ENCODE peak calls at places on chromosomes 11 and 22, in seven cellular contexts. H is psoas muscle, A is lower leg skin, X is tibial artery, J is DND-41, U is Panc1, G is dorsolateral prefrontal cortex. B is an unnamed sample.
A peak's percentile ranks its signal among the peaks of the same experiment; 100 is the strongest.

GRCh38 chr11:11972148-11972547 is 36.3 kb downstream of the DKK3 start:
- DNase-seq in H (no peak), A (no peak), X (no peak), J (no peak), U (no peak), G (no peak), B (no peak)

GRCh38 chr22:40418366-40419201 is 48.2 kb downstream of the SGSM3 start:
- DNase-seq in H (no peak), A (no peak), X (no peak), J (peak; percentile 29), U (no peak), G (no peak), B (no peak)

GRCh38 chr11:65185869-65186341 is 4.2 kb downstream of the CAPN1 start:
- DNase-seq in H (no peak), A (no peak), X (no peak), J (no peak), U (no peak), G (no peak), B (no peak)

GRCh38 chr22:49933236-49933921 is 14.9 kb downstream of the CRELD2 start:
- DNase-seq in H (peak; percentile 83), A (no peak), X (peak; percentile 68), J (no peak), U (no peak), G (peak; percentile 66), B (no peak)

GRCh38 chr22:44992166-44992565 is 17.6 kb downstream of the PHF21B start:
- DNase-seq in H (no peak), A (no peak), X (no peak), J (no peak), U (no peak), G (no peak), B (no peak)

GRCh38 chr22:48866906-48867597 is 960.6 kb downstream of the BRD1 start:
- DNase-seq in H (no peak), A (no peak), X (no peak), J (no peak), U (no peak), G (peak; percentile 40), B (no peak)

GRCh38 chr11:118916842-118917388 is 8.8 kb downstream of the BCL9L start:
- DNase-seq in H (peak; percentile 74), A (no peak), X (peak; percentile 84), J (no peak), U (no peak), G (no peak), B (peak; percentile 91)

GRCh38 chr22:28299760-28300159 is 379.9 kb downstream of the TTC28 start:
- DNase-seq in H (no peak), A (no peak), X (peak; percentile 39), J (no peak), U (no peak), G (no peak), B (peak; percentile 12)

GRCh38 chr11:1917523-1918435 is 1.7 kb upstream of the TNNT3 start:
- DNase-seq in H (peak; percentile 59), A (no peak), X (no peak), J (no peak), U (no peak), G (no peak), B (no peak)
- TF ChIP-seq CTCF in H (peak; percentile 79), A (no peak), X (peak; percentile 22), J (peak; percentile 43), U (peak; percentile 86), G (no peak), B (peak; percentile 39)

GRCh38 chr11:63490551-63491239 is at the start of gene PLAAT5:
- DNase-seq in H (peak; percentile 49), A (no peak), X (no peak), J (no peak), U (no peak), G (no peak), B (peak; percentile 37)
- H3K4me3 ChIP-seq in H (peak within 1 kb of the TSS; percentile 61), A (peak within 1 kb of the TSS; percentile 27), X (peak within 1 kb of the TSS; percentile 52), J (no peak within 1 kb of the TSS), U (peak within 1 kb of the TSS; percentile 34), G (peak within 1 kb of the TSS; percentile 75), B (peak within 1 kb of the TSS; percentile 61)

GRCh38 chr22:24768537-24769374 is 5.8 kb downstream of the PIWIL3 start:
- DNase-seq in H (peak; percentile 18), A (peak; percentile 53), X (peak; percentile 63), J (peak; percentile 53), U (no peak), G (peak; percentile 58), B (peak; percentile 76)

GRCh38 chr22:24776525-24776924 is 2.0 kb upstream of the PIWIL3 start:
- DNase-seq in H (no peak), A (no peak), X (no peak), J (no peak), U (no peak), G (no peak), B (no peak)

GRCh38 chr22:24775769-24776492 is 1.4 kb upstream of the PIWIL3 start:
- DNase-seq in H (no peak), A (no peak), X (no peak), J (no peak), U (no peak), G (no peak), B (peak; percentile 58)

DNA sequence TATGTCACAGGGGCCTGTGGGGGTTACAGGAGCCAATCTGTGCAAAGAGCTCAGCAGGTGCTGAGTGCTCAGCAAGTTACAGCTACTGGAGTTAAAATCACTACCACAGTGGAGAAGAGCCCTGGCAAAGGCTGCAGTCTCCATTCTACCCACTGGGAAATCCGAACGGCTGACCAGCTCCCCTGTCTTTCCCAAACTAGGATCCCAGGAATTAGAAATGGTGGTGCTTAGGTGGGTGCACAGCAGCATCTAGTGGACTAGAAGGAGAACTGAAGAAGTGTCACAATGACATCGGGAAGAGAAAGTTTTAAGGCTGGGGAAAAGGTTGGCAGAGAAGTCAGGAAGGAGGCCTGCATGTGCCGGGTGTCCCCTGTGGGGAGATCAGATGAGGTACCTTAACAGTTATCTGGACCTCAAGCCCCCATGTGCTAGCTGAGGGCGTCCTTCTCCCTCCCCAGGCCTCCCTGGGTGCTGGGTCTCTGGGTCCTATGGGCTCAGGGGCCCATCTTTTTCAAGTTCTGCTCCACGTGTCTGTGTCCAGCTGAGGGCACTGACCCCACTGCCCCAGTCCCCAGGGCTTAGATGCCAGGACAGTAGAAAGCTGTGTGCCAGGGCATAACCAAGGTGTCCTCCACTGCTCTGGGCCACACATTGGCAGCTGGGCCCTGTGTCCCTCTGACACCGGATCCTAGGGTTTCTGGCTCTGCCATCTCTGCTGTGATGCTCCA is 1.9 kb downstream of the PIWIL3 start:
- DNase-seq in H (no peak), A (no peak), X (no peak), J (no peak), U (no peak), G (no peak), B (peak; percentile 62)
- TF ChIP-seq CTCF in H (peak; percentile 19), A (no peak), X (no peak), J (peak; percentile 49), U (peak; percentile 79), G (peak; percentile 37), B (peak; percentile 85)

GRCh38 chr11:114077482-114078305 is 18.2 kb downstream of the ZBTB16 start:
- DNase-seq in H (no peak), A (no peak), X (no peak), J (no peak), U (no peak), G (no peak), B (no peak)
- H3K4me3 ChIP-seq in H (peak overlapping the region; percentile 17), A (no peak overlapping the region), X (no peak overlapping the region), J (no peak overlapping the region), U (no peak overlapping the region), G (no peak overlapping the region), B (no peak overlapping the region)

DNA sequence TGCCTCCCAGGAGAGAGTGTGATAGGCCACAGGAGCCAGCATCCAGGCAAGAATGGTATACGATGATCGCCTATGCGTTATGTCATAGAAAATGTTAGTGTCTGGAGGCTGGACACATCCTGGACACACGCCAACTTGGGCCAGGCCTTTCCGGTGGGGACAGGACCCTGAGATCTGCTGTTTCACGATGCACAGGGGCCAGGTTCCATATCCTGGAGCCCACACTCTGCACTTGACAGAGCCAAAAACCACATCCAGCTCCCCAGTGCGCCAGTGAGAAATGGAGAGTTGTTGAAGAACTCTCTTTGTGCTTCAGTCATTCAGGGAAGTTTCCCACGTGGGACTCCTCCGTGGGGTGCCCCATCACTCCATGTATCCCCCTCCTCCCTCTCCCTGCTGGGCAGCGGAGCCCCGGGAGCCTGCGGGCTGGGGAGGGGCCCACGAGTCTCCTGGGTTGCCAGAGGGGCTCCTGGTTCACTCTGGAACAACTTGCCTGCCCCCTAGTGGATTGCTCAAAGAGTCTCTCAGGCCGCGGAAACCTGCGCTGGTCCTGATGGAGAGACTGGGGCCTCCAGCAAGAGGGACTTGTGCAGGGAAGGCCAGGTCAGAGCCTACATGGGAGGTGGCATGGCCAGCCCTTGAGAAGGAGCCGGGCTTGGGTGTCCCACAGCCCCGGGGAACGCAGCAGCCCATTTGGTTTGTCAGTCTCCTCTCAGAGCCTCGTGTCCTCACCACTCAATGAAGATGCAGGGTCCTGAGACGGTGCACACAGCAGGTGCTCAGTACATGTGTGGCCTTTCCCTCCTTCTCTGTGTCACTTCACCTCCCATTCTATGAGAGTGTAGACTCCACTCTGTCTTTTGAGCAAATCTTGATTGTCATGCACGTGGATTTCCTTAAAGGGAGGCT is 10.2 kb upstream of the LRRC32 start:
- DNase-seq in H (peak; percentile 61), A (peak; percentile 49), X (peak; percentile 68), J (peak; percentile 70), U (no peak), G (peak; percentile 41), B (peak; percentile 81)
- TF ChIP-seq CTCF in H (peak; percentile 77), A (no peak), X (peak; percentile 85), J (peak; percentile 77), U (peak; percentile 95), G (peak; percentile 65), B (peak; percentile 90)

DNA sequence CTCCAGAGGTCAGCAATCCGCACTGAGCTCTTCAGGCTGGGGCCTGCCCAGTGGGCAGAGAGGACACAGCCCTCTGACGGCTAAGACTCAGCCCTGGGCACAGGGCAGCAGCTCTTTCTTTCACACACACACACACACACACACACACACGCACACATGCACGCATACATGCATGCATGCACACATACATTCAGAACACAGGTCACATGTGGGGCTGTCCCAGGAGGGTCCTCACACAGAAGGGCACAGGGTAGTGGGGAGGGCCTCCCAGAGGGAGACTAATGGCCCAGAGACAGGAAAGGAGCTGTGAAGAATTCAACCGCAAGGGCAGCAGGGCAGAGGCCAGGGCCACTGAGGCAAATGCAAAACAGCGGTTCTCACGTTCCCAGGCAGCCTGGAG is 20.3 kb upstream of the XKR3 start:
- DNase-seq in H (no peak), A (no peak), X (no peak), J (no peak), U (no peak), G (no peak), B (no peak)
- H3K4me3 ChIP-seq in H (no peak overlapping the region), A (no peak overlapping the region), X (no peak overlapping the region), J (no peak overlapping the region), U (no peak overlapping the region), G (no peak overlapping the region), B (no peak overlapping the region)

DNA sequence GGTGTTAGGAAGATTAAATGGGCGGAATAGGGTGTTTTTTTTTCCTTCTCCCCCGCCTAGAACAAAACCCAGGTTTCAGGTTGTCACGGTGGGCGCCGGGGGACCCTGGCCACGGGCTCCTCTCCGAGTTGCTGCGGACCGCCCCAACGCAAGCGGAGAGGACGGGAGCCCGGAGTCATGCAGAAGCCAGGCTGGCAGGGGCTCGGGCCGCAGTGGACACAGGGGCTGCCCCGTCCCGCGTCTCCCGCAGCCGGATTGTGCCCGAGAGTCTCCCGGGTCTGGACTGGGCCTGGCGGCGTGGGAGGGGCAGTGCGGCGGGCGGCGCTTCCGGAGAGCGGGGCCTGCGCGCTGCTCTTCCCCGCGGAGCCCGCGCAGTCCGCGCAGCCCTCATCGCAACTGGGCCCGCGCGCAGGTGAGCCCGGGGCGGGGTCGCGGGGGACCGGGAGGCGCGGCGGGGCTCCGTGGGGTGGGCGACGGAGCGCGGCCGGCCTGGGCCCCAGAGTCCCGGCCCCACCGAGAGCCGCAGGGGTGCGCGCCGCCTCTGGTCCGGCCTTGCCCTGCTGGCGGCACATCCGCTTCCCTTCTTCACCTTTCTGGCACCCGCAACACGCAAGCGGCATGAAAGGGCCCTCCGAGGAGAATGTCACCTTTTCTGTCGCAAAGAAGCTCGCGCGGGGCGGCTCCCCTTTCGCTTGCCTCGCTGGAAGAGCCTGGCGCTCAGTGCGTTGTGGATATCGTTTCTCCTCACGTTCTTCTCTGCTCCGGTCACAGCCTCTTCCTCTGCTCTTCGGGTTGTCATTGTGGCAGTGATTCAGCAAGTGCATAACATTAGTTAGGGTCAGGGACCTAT is at the start of gene TIRAP:
- DNase-seq in H (peak; percentile 78), A (peak; percentile 34), X (peak; percentile 63), J (peak; percentile 48), U (no peak), G (peak; percentile 39), B (peak; percentile 46)
- TF ChIP-seq CTCF in H (peak; percentile 10), A (no peak), X (peak; percentile 13), J (no peak), U (no peak), G (no peak), B (no peak)

B was measured in choroid plexus epithelial cell.